ENCODE peak calls at places on chromosomes 2 and 18, in five cellular contexts. L is spleen; C is neural crest cell; K is NCI-H2029 treated with DMSO at 0.1 percent for 48 hours; O is stimulated activated CD4-positive, alpha-beta T cell treated with anti-CD3 and anti-CD28 coated beads, Interleukin-1b, Interleukin-23, amount 100 ng/mL, for 1 hour. F is an unnamed sample.

GRCh38 chr2:48287971-48288370 is 242.0 kb upstream of the STON1 start:
- DNase-seq in K (no peak), L (no peak), O (no peak), C (no peak), F (no peak)

GRCh38 chr18:45522371-45522770 is 92.9 kb upstream of the SLC14A2 start:
- DNase-seq in L (no peak), C (no peak), K (no peak), O (no peak), F (no peak)

GRCh38 chr2:58195668-58196067 is 45.5 kb downstream of the FANCL start:
- DNase-seq in K (no peak), L (no peak), C (no peak), O (no peak), F (no peak)

GRCh38 chr18:37253424-37254255 is 312.0 kb downstream of the CELF4 start:
- DNase-seq in C (peak), L (peak), O (no peak), K (no peak), F (no peak)

GRCh38 chr18:3892141-3892540 is 442.2 kb downstream of the TGIF1 start:
- DNase-seq in C (no peak), O (no peak), L (no peak), K (no peak), F (no peak)

GRCh38 chr18:47254341-47254939 is 3.0 kb upstream of the SKOR2 start:
- DNase-seq in K (no peak), C (peak), L (no peak), O (no peak), F (no peak)

GRCh38 chr2:46029332-46029811 is 267.8 kb upstream of the EPAS1 start:
- DNase-seq in O (no peak), L (no peak), K (peak), C (no peak), F (no peak)

GRCh38 chr2:102301867-102302362 is 9.4 kb upstream of the IL1RL1 start:
- DNase-seq in C (peak), O (no peak), L (no peak), K (no peak), F (peak)

GRCh38 chr2:223597071-223597470 is 5.1 kb downstream of the SCG2 start:
- DNase-seq in K (no peak), O (no peak), C (no peak), L (no peak), F (no peak)

GRCh38 chr2:181784556-181784955 is 104.2 kb upstream of the NEUROD1 start:
- DNase-seq in C (no peak), O (no peak), K (no peak), L (no peak), F (no peak)

GRCh38 chr18:49857708-49858107 is 44.4 kb upstream of the ACAA2 start:
- DNase-seq in C (no peak), L (no peak), O (no peak), K (no peak), F (no peak)

GRCh38 chr2:158458617-158458920 is 1.8 kb downstream of the PKP4 start:
- DNase-seq in K (no peak), O (no peak), L (no peak), C (no peak), F (no peak)

F was measured in iPS DF 6.9.